ENCODE peak calls at places on chromosomes 3 and 15, in ten cellular contexts. S, X, U, L, P, O, H, A, Y and T are unnamed samples.

GRCh38 chr3:100561459-100562158 is 47.8 kb upstream of the ADGRG7 start:
- DNase-seq in A (no peak), Y (no peak), O (no peak), L (peak; percentile 52), U (no peak), S (no peak), X (peak; percentile 92), H (peak; percentile 19), P (no peak), T (peak; percentile 87)

GRCh38 chr3:73808862-73809509 is 184.2 kb upstream of the PDZRN3 start:
- DNase-seq in L (no peak), P (no peak), A (no peak), Y (no peak), X (no peak), U (no peak), H (no peak), O (no peak), S (no peak), T (no peak)

GRCh38 chr15:78684645-78685044 is 43.6 kb upstream of the CHRNB4 start:
- DNase-seq in H (no peak), O (no peak), U (no peak), A (no peak), P (no peak), Y (no peak), L (no peak), S (no peak), X (no peak), T (no peak)

GRCh38 chr3:134065836-134066538 is 36.3 kb upstream of the SLCO2A1 start:
- DNase-seq in X (peak; percentile 58), Y (no peak), O (no peak), P (no peak), U (no peak), H (no peak), S (no peak), A (no peak), L (no peak), T (no peak)

GRCh38 chr3:178847170-178847569 is 224.4 kb downstream of the ZMAT3 start:
- DNase-seq in H (no peak), S (no peak), A (no peak), L (no peak), O (no peak), P (no peak), U (no peak), X (peak; percentile 4), Y (no peak), T (peak; percentile 19)

GRCh38 chr3:85572426-85572825 is 613.6 kb downstream of the CADM2 start:
- DNase-seq in P (no peak), X (no peak), H (no peak), A (no peak), Y (no peak), S (no peak), O (no peak), L (no peak), U (no peak), T (no peak)

GRCh38 chr3:63387568-63387967 is 109.5 kb downstream of the SYNPR start:
- DNase-seq in X (peak; percentile 59), L (no peak), S (no peak), H (no peak), Y (no peak), A (no peak), U (no peak), P (no peak), O (no peak), T (no peak)

GRCh38 chr15:40243126-40243810 is 4.4 kb downstream of the PAK6 start:
- DNase-seq in A (no peak), O (no peak), H (no peak), P (no peak), U (no peak), Y (no peak), S (no peak), X (no peak), L (peak; percentile 25), T (no peak)

GRCh38 chr15:76840830-76841460 is 64.2 kb downstream of the SCAPER start:
- DNase-seq in U (peak; percentile 42), A (no peak), P (peak; percentile 37), H (no peak), S (no peak), L (peak; percentile 4), O (no peak), Y (peak; percentile 45), X (peak; percentile 75), T (peak; percentile 56)

GRCh38 chr3:111607242-111607641 is 12.1 kb upstream of the ZBED2 start:
- DNase-seq in O (no peak), U (no peak), S (no peak), Y (no peak), H (no peak), A (no peak), X (no peak), P (no peak), L (no peak), T (no peak)
- H3K4me3 ChIP-seq in O (no peak overlapping the region), U (no peak overlapping the region), S (no peak overlapping the region), Y (no peak overlapping the region), H (no peak overlapping the region), A (no peak overlapping the region), X (no peak overlapping the region), P (no peak overlapping the region), L (no peak overlapping the region), T (no peak overlapping the region)

GRCh38 chr3:2535206-2535605 is 436.5 kb downstream of the CNTN4 start:
- DNase-seq in P (no peak), S (no peak), Y (peak; percentile 69), L (no peak), U (no peak), X (no peak), O (no peak), A (no peak), H (no peak), T (no peak)
- H3K4me3 ChIP-seq in P (no peak overlapping the region), S (no peak overlapping the region), Y (peak overlapping the region; percentile 32), L (no peak overlapping the region), U (no peak overlapping the region), X (no peak overlapping the region), O (no peak overlapping the region), A (no peak overlapping the region), H (no peak overlapping the region), T (no peak overlapping the region)

GRCh38 chr15:71599404-71600225 is 210.7 kb upstream of the NR2E3 start:
- DNase-seq in A (no peak), X (peak; percentile 12), L (no peak), U (no peak), P (peak; percentile 27), Y (peak; percentile 3), S (no peak), O (peak; percentile 56), H (peak; percentile 39), T (peak; percentile 59)
- H3K4me3 ChIP-seq in A (no peak overlapping the region), X (no peak overlapping the region), L (no peak overlapping the region), U (no peak overlapping the region), P (no peak overlapping the region), Y (no peak overlapping the region), S (no peak overlapping the region), O (no peak overlapping the region), H (no peak overlapping the region), T (no peak overlapping the region)

DNA sequence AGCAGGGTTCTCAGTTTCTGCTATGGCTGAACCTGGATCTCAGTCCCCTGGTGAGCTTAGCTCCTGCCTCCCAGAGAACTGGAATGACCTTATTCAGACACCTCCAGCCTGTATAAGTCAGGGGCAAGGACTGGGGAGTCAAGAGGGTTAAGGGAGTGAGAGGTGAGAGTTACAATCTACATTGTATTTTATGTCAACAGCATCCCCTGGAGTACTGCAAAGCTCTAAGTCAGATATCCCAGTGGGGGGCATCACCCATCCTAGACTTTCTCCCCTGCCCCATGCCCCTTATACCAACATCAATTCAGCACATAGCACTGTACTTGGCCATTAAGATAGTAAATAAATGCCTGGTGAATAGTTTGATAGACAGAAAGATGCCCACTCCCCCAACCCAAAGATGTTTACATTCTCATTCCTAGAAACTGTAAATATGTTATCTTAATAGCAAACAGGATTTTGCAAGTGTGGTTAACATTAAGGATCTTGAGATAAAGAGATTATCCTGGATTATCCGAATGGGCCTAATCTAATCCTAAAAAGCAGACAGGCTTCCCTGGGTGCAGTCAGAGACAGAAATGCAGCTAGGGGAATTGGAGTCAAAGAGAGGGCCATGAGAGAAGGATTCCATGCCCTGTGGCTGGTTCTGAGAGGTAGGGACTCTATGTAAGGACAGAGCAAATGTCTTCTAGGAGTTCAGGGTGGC is 132.3 kb upstream of the RASGRP1 start:
- DNase-seq in Y (no peak), A (no peak), O (no peak), U (no peak), X (no peak), P (no peak), L (no peak), H (no peak), S (no peak), T (no peak)
- H3K4me3 ChIP-seq in Y (no peak overlapping the region), A (no peak overlapping the region), O (no peak overlapping the region), U (no peak overlapping the region), X (no peak overlapping the region), P (no peak overlapping the region), L (no peak overlapping the region), H (no peak overlapping the region), S (no peak overlapping the region), T (no peak overlapping the region)

GRCh38 chr3:195808741-195809290 is 2.9 kb downstream of the MUC4 start:
- DNase-seq in L (no peak), S (no peak), P (no peak), O (no peak), Y (no peak), X (peak; percentile 13), U (no peak), A (no peak), H (no peak), T (no peak)

GRCh38 chr3:195810455-195810845 is 1.3 kb downstream of the MUC4 start:
- DNase-seq in S (no peak), L (peak; percentile 65), O (no peak), Y (no peak), A (no peak), X (no peak), P (no peak), U (no peak), H (no peak), T (no peak)

GRCh38 chr3:195809291-195809785 is 2.4 kb downstream of the MUC4 start:
- DNase-seq in Y (no peak), S (no peak), U (peak; percentile 57), A (peak; percentile 42), L (peak; percentile 68), H (no peak), O (no peak), P (no peak), X (no peak), T (no peak)

GRCh38 chr3:195811756-195812155 is at the start of gene MUC4:
- DNase-seq in P (peak; percentile 62), O (no peak), H (no peak), A (peak; percentile 67), X (no peak), L (peak; percentile 85), U (no peak), S (no peak), Y (no peak), T (no peak)

DNA sequence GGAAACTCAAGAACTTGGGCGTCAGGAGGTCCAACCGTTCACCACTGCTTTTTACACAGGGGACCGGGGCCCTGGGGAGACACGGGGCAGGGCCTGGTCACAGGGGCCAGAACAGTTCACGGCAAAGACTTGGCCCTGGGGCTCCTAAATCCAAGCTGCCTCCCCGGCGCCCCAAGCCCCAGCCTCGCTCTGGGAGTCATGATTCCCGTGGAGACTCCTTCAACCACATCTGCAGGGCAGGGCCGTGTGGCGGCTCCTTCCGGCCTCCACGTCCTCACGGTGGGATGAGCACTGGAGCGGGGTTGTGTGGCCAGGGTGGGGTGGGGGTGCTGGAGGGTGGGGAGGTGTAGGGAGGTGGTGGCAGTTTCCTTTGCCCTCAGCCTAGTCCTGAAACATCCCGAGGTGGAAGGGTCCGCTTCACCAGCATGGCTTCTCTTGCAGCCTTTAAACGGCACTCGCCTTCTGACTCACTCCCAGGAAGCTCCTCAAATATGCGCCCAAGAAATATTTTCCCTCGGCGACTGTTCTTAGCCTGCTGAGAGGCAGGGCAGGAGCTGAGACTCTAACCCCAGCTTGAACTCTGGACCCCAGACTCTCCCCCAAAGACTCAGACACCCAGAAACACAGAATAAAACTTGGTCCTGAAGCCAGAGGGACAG is 1.8 kb downstream of the MUC4 start:
- DNase-seq in Y (no peak), A (no peak), U (no peak), O (no peak), X (no peak), H (no peak), S (no peak), L (no peak), P (peak; percentile 10), T (no peak)
- H3K4me3 ChIP-seq in Y (no peak overlapping the region), A (no peak overlapping the region), U (no peak overlapping the region), O (no peak overlapping the region), X (no peak overlapping the region), H (no peak overlapping the region), S (no peak overlapping the region), L (peak overlapping the region; percentile 13), P (no peak overlapping the region), T (no peak overlapping the region)